ENCODE peak calls at places on chromosomes 4 and X, in ten cellular contexts. One of them, this sample, is unnamed.

GRCh38 chrX:150364347-150365050 is 1.4 kb downstream of the MAMLD1 start:
- DNase-seq in prostate gland: no peak
- DNase-seq in Peyer's patch: no peak
- DNase-seq in heart right ventricle: peak; percentile 19
- DNase-seq in CD8-positive, alpha-beta T cell: no peak
- DNase-seq in tibial artery: peak; percentile 67
- DNase-seq in uterus: no peak
- DNase-seq in GM23338: peak; percentile 8
- DNase-seq in upper lobe of right lung: peak; percentile 59
- DNase-seq in cardiac muscle cell: peak; percentile 19
- DNase-seq in this sample: peak; percentile 18

GRCh38 chr4:40548256-40548655 is 81.4 kb downstream of the RBM47 start:
- DNase-seq in cardiac muscle cell: peak; percentile 41
- DNase-seq in Peyer's patch: no peak
- DNase-seq in tibial artery: no peak
- DNase-seq in prostate gland: no peak
- DNase-seq in heart right ventricle: no peak
- DNase-seq in upper lobe of right lung: no peak
- DNase-seq in CD8-positive, alpha-beta T cell: no peak
- DNase-seq in uterus: no peak
- DNase-seq in GM23338: no peak
- DNase-seq in this sample: no peak

GRCh38 chrX:42020225-42020624 is 96.9 kb upstream of the CASK start:
- DNase-seq in uterus: no peak
- DNase-seq in GM23338: no peak
- DNase-seq in CD8-positive, alpha-beta T cell: no peak
- DNase-seq in upper lobe of right lung: no peak
- DNase-seq in prostate gland: no peak
- DNase-seq in Peyer's patch: no peak
- DNase-seq in tibial artery: no peak
- DNase-seq in heart right ventricle: no peak
- DNase-seq in cardiac muscle cell: peak; percentile 2
- DNase-seq in this sample: no peak

GRCh38 chrX:130990723-130991122 is 67.4 kb upstream of the ARHGAP36 start:
- DNase-seq in GM23338: no peak
- DNase-seq in uterus: no peak
- DNase-seq in heart right ventricle: no peak
- DNase-seq in prostate gland: no peak
- DNase-seq in Peyer's patch: no peak
- DNase-seq in CD8-positive, alpha-beta T cell: no peak
- DNase-seq in tibial artery: no peak
- DNase-seq in cardiac muscle cell: no peak
- DNase-seq in upper lobe of right lung: no peak
- DNase-seq in this sample: no peak

GRCh38 chr4:142416121-142416520 is 430.0 kb downstream of the INPP4B start:
- DNase-seq in prostate gland: no peak
- DNase-seq in heart right ventricle: no peak
- DNase-seq in upper lobe of right lung: no peak
- DNase-seq in CD8-positive, alpha-beta T cell: no peak
- DNase-seq in tibial artery: no peak
- DNase-seq in uterus: no peak
- DNase-seq in cardiac muscle cell: peak; percentile 49
- DNase-seq in Peyer's patch: no peak
- DNase-seq in GM23338: no peak
- DNase-seq in this sample: peak; percentile 85

GRCh38 chrX:47587091-47587891 is 5.1 kb downstream of the TIMP1 start:
- DNase-seq in cardiac muscle cell: no peak
- DNase-seq in heart right ventricle: no peak
- DNase-seq in uterus: no peak
- DNase-seq in GM23338: no peak
- DNase-seq in CD8-positive, alpha-beta T cell: no peak
- DNase-seq in prostate gland: no peak
- DNase-seq in Peyer's patch: no peak
- DNase-seq in tibial artery: no peak
- DNase-seq in upper lobe of right lung: no peak
- DNase-seq in this sample: no peak

GRCh38 chr4:182955411-182955810 is 38.2 kb upstream of the DCTD start:
- DNase-seq in upper lobe of right lung: no peak
- DNase-seq in Peyer's patch: no peak
- DNase-seq in GM23338: no peak
- DNase-seq in heart right ventricle: no peak
- DNase-seq in CD8-positive, alpha-beta T cell: no peak
- DNase-seq in uterus: no peak
- DNase-seq in cardiac muscle cell: no peak
- DNase-seq in prostate gland: no peak
- DNase-seq in tibial artery: no peak
- DNase-seq in this sample: no peak

GRCh38 chrX:73812256-73812655 is 249.3 kb downstream of the CHIC1 start:
- DNase-seq in prostate gland: no peak
- DNase-seq in tibial artery: no peak
- DNase-seq in CD8-positive, alpha-beta T cell: no peak
- DNase-seq in uterus: no peak
- DNase-seq in Peyer's patch: no peak
- DNase-seq in cardiac muscle cell: no peak
- DNase-seq in GM23338: no peak
- DNase-seq in heart right ventricle: no peak
- DNase-seq in upper lobe of right lung: no peak
- DNase-seq in this sample: peak; percentile 28

GRCh38 chrX:19152762-19153161 is 30.5 kb upstream of the ADGRG2 start:
- DNase-seq in heart right ventricle: no peak
- DNase-seq in upper lobe of right lung: no peak
- DNase-seq in uterus: no peak
- DNase-seq in tibial artery: no peak
- DNase-seq in GM23338: no peak
- DNase-seq in CD8-positive, alpha-beta T cell: no peak
- DNase-seq in prostate gland: no peak
- DNase-seq in cardiac muscle cell: no peak
- DNase-seq in Peyer's patch: no peak
- DNase-seq in this sample: peak; percentile 66

GRCh38 chr4:169900241-169900845 is 125.9 kb downstream of the MFAP3L start:
- DNase-seq in tibial artery: no peak
- DNase-seq in CD8-positive, alpha-beta T cell: no peak
- DNase-seq in Peyer's patch: no peak
- DNase-seq in upper lobe of right lung: no peak
- DNase-seq in uterus: no peak
- DNase-seq in heart right ventricle: no peak
- DNase-seq in prostate gland: no peak
- DNase-seq in cardiac muscle cell: no peak
- DNase-seq in GM23338: no peak
- DNase-seq in this sample: no peak

GRCh38 chrX:69968956-69969355 is 80.8 kb downstream of the AWAT2 start:
- DNase-seq in prostate gland: no peak
- DNase-seq in GM23338: no peak
- DNase-seq in upper lobe of right lung: no peak
- DNase-seq in uterus: no peak
- DNase-seq in tibial artery: no peak
- DNase-seq in CD8-positive, alpha-beta T cell: no peak
- DNase-seq in Peyer's patch: no peak
- DNase-seq in heart right ventricle: no peak
- DNase-seq in cardiac muscle cell: peak; percentile 29
- DNase-seq in this sample: no peak

DNA sequence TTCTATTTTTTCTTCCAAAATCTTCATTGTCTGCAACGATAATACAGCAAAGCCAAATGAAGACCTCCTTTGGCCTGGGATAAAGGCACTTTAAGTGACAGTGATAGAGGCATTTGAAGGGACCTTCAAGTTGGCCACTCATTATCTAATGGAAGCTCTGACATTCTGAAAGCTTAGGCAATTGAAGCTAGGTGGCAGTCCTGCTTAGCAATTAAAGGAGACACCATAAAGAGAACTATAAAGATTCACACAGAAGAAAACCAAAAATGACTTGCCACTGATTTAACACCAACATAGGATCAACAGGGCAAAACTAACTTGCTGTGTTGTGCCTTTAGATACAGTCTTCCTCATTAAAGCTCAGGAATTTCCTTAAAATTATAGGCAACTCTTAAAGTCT is 103.3 kb upstream of the TSPAN7 start:
- DNase-seq in Peyer's patch: no peak
- DNase-seq in CD8-positive, alpha-beta T cell: no peak
- DNase-seq in heart right ventricle: no peak
- DNase-seq in tibial artery: no peak
- DNase-seq in GM23338: peak; percentile 6
- DNase-seq in cardiac muscle cell: peak; percentile 1
- DNase-seq in uterus: no peak
- DNase-seq in prostate gland: no peak
- DNase-seq in upper lobe of right lung: no peak
- DNase-seq in this sample: peak; percentile 1
- TF ChIP-seq CTCF in Peyer's patch: no peak
- TF ChIP-seq CTCF in CD8-positive, alpha-beta T cell: no peak
- TF ChIP-seq CTCF in heart right ventricle: peak; percentile 17
- TF ChIP-seq CTCF in tibial artery: no peak
- TF ChIP-seq CTCF in GM23338: peak; percentile 41
- TF ChIP-seq CTCF in cardiac muscle cell: no peak
- TF ChIP-seq CTCF in uterus: no peak
- TF ChIP-seq CTCF in prostate gland: no peak
- TF ChIP-seq CTCF in upper lobe of right lung: peak; percentile 15
- TF ChIP-seq CTCF in this sample: peak; percentile 43

GRCh38 chr4:5882947-5883346 is 9.9 kb downstream of the CRMP1 start:
- DNase-seq in prostate gland: no peak
- DNase-seq in cardiac muscle cell: no peak
- DNase-seq in CD8-positive, alpha-beta T cell: no peak
- DNase-seq in heart right ventricle: no peak
- DNase-seq in tibial artery: no peak
- DNase-seq in GM23338: no peak
- DNase-seq in uterus: no peak
- DNase-seq in upper lobe of right lung: no peak
- DNase-seq in Peyer's patch: no peak
- DNase-seq in this sample: no peak

GRCh38 chr4:5885733-5886132 is 7.2 kb downstream of the CRMP1 start:
- DNase-seq in GM23338: no peak
- DNase-seq in tibial artery: no peak
- DNase-seq in Peyer's patch: no peak
- DNase-seq in prostate gland: no peak
- DNase-seq in CD8-positive, alpha-beta T cell: no peak
- DNase-seq in cardiac muscle cell: no peak
- DNase-seq in heart right ventricle: no peak
- DNase-seq in uterus: no peak
- DNase-seq in upper lobe of right lung: no peak
- DNase-seq in this sample: no peak

GRCh38 chr4:5881340-5881739 is 11.5 kb downstream of the CRMP1 start:
- DNase-seq in uterus: no peak
- DNase-seq in heart right ventricle: no peak
- DNase-seq in Peyer's patch: no peak
- DNase-seq in cardiac muscle cell: peak; percentile 6
- DNase-seq in CD8-positive, alpha-beta T cell: no peak
- DNase-seq in GM23338: peak; percentile 59
- DNase-seq in upper lobe of right lung: no peak
- DNase-seq in prostate gland: no peak
- DNase-seq in tibial artery: no peak
- DNase-seq in this sample: no peak

GRCh38 chr4:5884804-5885203 is 8.1 kb downstream of the CRMP1 start:
- DNase-seq in upper lobe of right lung: no peak
- DNase-seq in heart right ventricle: no peak
- DNase-seq in prostate gland: no peak
- DNase-seq in uterus: no peak
- DNase-seq in CD8-positive, alpha-beta T cell: no peak
- DNase-seq in cardiac muscle cell: no peak
- DNase-seq in tibial artery: no peak
- DNase-seq in Peyer's patch: no peak
- DNase-seq in GM23338: no peak
- DNase-seq in this sample: no peak

GRCh38 chr4:5883916-5884315 is 9.0 kb downstream of the CRMP1 start:
- DNase-seq in CD8-positive, alpha-beta T cell: no peak
- DNase-seq in cardiac muscle cell: no peak
- DNase-seq in Peyer's patch: no peak
- DNase-seq in prostate gland: no peak
- DNase-seq in uterus: no peak
- DNase-seq in upper lobe of right lung: no peak
- DNase-seq in GM23338: no peak
- DNase-seq in heart right ventricle: no peak
- DNase-seq in tibial artery: no peak
- DNase-seq in this sample: no peak
- H3K27me3 ChIP-seq in CD8-positive, alpha-beta T cell: peaks cover 8% of the 10 kb centered on the region
- H3K27me3 ChIP-seq in cardiac muscle cell: peaks cover 39% of the 10 kb centered on the region
- H3K27me3 ChIP-seq in Peyer's patch: no peaks in the 10 kb centered on the region
- H3K27me3 ChIP-seq in prostate gland: peaks cover 2% of the 10 kb centered on the region
- H3K27me3 ChIP-seq in uterus: peaks cover 2% of the 10 kb centered on the region
- H3K27me3 ChIP-seq in upper lobe of right lung: peaks cover 23% of the 10 kb centered on the region
- H3K27me3 ChIP-seq in GM23338: peaks cover 1% of the 10 kb centered on the region
- H3K27me3 ChIP-seq in heart right ventricle: peaks cover 40% of the 10 kb centered on the region
- H3K27me3 ChIP-seq in tibial artery: peaks cover 48% of the 10 kb centered on the region
- H3K27me3 ChIP-seq in this sample: peaks cover 31% of the 10 kb centered on the region

DNA sequence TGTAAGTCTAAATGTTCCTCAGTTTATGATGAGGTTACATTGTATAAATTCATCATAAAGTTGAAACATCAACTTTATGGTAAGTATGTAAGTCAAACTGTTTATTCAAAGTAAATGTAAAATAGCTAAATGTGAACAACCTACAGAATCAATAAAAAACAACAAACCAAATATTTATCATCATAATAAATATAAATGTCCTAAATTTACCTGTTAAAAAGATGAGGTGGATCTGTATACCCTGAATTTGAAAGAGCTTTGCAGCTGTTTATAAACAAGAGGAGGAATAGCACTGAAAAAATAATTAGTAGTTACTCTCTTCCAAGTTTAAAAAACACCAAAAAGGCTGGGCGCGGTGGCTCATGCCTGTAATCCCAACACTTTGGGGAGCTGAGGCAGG is 13.7 kb downstream of the ABHD18 start:
- DNase-seq in tibial artery: no peak
- DNase-seq in prostate gland: no peak
- DNase-seq in cardiac muscle cell: no peak
- DNase-seq in CD8-positive, alpha-beta T cell: no peak
- DNase-seq in heart right ventricle: no peak
- DNase-seq in GM23338: no peak
- DNase-seq in Peyer's patch: no peak
- DNase-seq in uterus: no peak
- DNase-seq in upper lobe of right lung: no peak
- DNase-seq in this sample: no peak
- H3K4me1 ChIP-seq in tibial artery: no peaks in the 10 kb centered on the region
- H3K4me1 ChIP-seq in prostate gland: no peaks in the 10 kb centered on the region
- H3K4me1 ChIP-seq in cardiac muscle cell: no peaks in the 10 kb centered on the region
- H3K4me1 ChIP-seq in CD8-positive, alpha-beta T cell: no peaks in the 10 kb centered on the region
- H3K4me1 ChIP-seq in heart right ventricle: no peaks in the 10 kb centered on the region
- H3K4me1 ChIP-seq in GM23338: no peaks in the 10 kb centered on the region
- H3K4me1 ChIP-seq in Peyer's patch: no peaks in the 10 kb centered on the region
- H3K4me1 ChIP-seq in uterus: no peaks in the 10 kb centered on the region
- H3K4me1 ChIP-seq in upper lobe of right lung: no peaks in the 10 kb centered on the region
- H3K4me1 ChIP-seq in this sample: no peaks in the 10 kb centered on the region

DNA sequence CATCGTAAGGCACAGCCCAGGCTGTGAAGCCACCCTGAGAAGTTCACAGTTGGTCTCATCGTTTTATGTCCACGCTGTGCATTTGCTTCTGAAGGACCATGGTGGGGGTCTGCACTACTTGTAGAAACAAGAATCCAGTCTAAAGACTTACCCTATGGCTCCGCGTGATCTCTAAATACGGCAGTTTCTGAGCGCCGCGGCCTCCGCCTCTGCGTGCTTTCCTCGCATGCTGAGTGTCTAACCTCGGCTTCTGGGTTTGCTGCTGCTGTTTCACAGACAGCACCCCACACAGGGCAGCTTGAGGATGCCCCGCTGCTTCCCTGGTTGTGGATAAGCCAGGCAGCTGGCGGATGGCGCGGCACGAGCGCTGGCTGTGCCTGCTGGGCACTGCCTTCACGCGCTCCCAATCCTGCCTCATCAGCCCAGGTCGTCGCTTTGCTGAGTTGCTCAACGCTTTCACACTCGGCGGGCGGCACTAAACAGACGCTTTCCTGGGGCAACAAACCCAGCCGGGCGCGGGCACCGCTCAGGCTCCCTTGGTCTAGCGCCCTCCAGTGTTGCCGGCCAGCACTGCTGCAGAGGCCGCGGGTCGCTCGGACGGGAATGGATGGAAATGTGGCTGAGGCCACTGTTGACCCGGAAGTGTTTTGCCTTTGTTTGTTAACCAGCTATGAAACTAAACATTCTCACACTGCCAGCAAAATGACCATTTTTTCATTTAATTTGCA is 39.2 kb downstream of the FGFRL1 start:
- DNase-seq in uterus: peak; percentile 11
- DNase-seq in prostate gland: no peak
- DNase-seq in CD8-positive, alpha-beta T cell: no peak
- DNase-seq in cardiac muscle cell: peak; percentile 23
- DNase-seq in GM23338: no peak
- DNase-seq in heart right ventricle: no peak
- DNase-seq in Peyer's patch: peak; percentile 54
- DNase-seq in upper lobe of right lung: peak; percentile 58
- DNase-seq in tibial artery: peak; percentile 60
- DNase-seq in this sample: no peak
- TF ChIP-seq CTCF in uterus: no peak
- TF ChIP-seq CTCF in prostate gland: no peak
- TF ChIP-seq CTCF in CD8-positive, alpha-beta T cell: no peak
- TF ChIP-seq CTCF in cardiac muscle cell: peak; percentile 41
- TF ChIP-seq CTCF in GM23338: no peak
- TF ChIP-seq CTCF in heart right ventricle: no peak
- TF ChIP-seq CTCF in Peyer's patch: no peak
- TF ChIP-seq CTCF in upper lobe of right lung: no peak
- TF ChIP-seq CTCF in tibial artery: no peak
- TF ChIP-seq CTCF in this sample: peak; percentile 54